ENCODE peak calls at places on chromosome 20, in five cellular contexts. One of them, this sample, is unnamed.

GRCh38 chr20:54680872-54681297 is 205.5 kb downstream of the DOK5 start:
- DNase-seq in CD4-positive, alpha-beta T cell: no peak
- DNase-seq in HCT116: peak; percentile 15
- DNase-seq in transverse colon: peak; percentile 8
- DNase-seq in heart right ventricle: no peak
- DNase-seq in this sample: peak; percentile 16

GRCh38 chr20:35304956-35305355 is 12.7 kb upstream of the FAM83C start:
- DNase-seq in transverse colon: no peak
- DNase-seq in CD4-positive, alpha-beta T cell: no peak
- DNase-seq in heart right ventricle: no peak
- DNase-seq in HCT116: no peak
- DNase-seq in this sample: no peak

GRCh38 chr20:38138086-38138777 is 26.8 kb downstream of the TGM2 start:
- DNase-seq in transverse colon: no peak
- DNase-seq in CD4-positive, alpha-beta T cell: no peak
- DNase-seq in HCT116: no peak
- DNase-seq in heart right ventricle: no peak
- DNase-seq in this sample: no peak

GRCh38 chr20:48908661-48909316 is 12.7 kb upstream of the ARFGEF2 start:
- DNase-seq in transverse colon: no peak
- DNase-seq in CD4-positive, alpha-beta T cell: no peak
- DNase-seq in heart right ventricle: no peak
- DNase-seq in HCT116: no peak
- DNase-seq in this sample: no peak

GRCh38 chr20:32972181-32973076 is 31.8 kb downstream of the SUN5 start:
- DNase-seq in CD4-positive, alpha-beta T cell: peak; percentile 72
- DNase-seq in HCT116: no peak
- DNase-seq in transverse colon: peak; percentile 51
- DNase-seq in heart right ventricle: no peak
- DNase-seq in this sample: peak; percentile 76

GRCh38 chr20:44770480-44771171 is 25.0 kb downstream of the KCNK15 start:
- DNase-seq in transverse colon: no peak
- DNase-seq in HCT116: no peak
- DNase-seq in heart right ventricle: no peak
- DNase-seq in CD4-positive, alpha-beta T cell: no peak
- DNase-seq in this sample: no peak

GRCh38 chr20:47461120-47461685 is 40.5 kb upstream of the NCOA3 start:
- DNase-seq in transverse colon: no peak
- DNase-seq in HCT116: no peak
- DNase-seq in heart right ventricle: no peak
- DNase-seq in CD4-positive, alpha-beta T cell: no peak
- DNase-seq in this sample: no peak

GRCh38 chr20:2358006-2358405 is 22.7 kb upstream of the TGM6 start:
- DNase-seq in CD4-positive, alpha-beta T cell: no peak
- DNase-seq in HCT116: no peak
- DNase-seq in heart right ventricle: no peak
- DNase-seq in transverse colon: no peak
- DNase-seq in this sample: no peak

GRCh38 chr20:46375771-46376170 is 30.6 kb downstream of the ELMO2 start:
- DNase-seq in HCT116: no peak
- DNase-seq in CD4-positive, alpha-beta T cell: no peak
- DNase-seq in heart right ventricle: no peak
- DNase-seq in transverse colon: no peak
- DNase-seq in this sample: no peak

GRCh38 chr20:58630063-58630462 is 21.0 kb upstream of the STX16 start:
- DNase-seq in HCT116: no peak
- DNase-seq in transverse colon: no peak
- DNase-seq in CD4-positive, alpha-beta T cell: no peak
- DNase-seq in heart right ventricle: no peak
- DNase-seq in this sample: no peak

GRCh38 chr20:1330075-1330830 is 1.3 kb upstream of the SDCBP2 start:
- DNase-seq in heart right ventricle: peak; percentile 70
- DNase-seq in CD4-positive, alpha-beta T cell: no peak
- DNase-seq in HCT116: no peak
- DNase-seq in transverse colon: peak; percentile 87
- DNase-seq in this sample: peak; percentile 95

GRCh38 chr20:46575394-46575793 is 24.9 kb upstream of the OCSTAMP start:
- DNase-seq in HCT116: no peak
- DNase-seq in CD4-positive, alpha-beta T cell: no peak
- DNase-seq in heart right ventricle: no peak
- DNase-seq in transverse colon: no peak
- DNase-seq in this sample: no peak

GRCh38 chr20:64258071-64258823 is 2.7 kb downstream of the PCMTD2 start:
- DNase-seq in transverse colon: no peak
- DNase-seq in HCT116: no peak
- DNase-seq in heart right ventricle: no peak
- DNase-seq in CD4-positive, alpha-beta T cell: no peak
- DNase-seq in this sample: no peak

GRCh38 chr20:37821691-37822655 is 81.0 kb upstream of the VSTM2L start:
- DNase-seq in transverse colon: no peak
- DNase-seq in CD4-positive, alpha-beta T cell: no peak
- DNase-seq in heart right ventricle: no peak
- DNase-seq in HCT116: no peak
- DNase-seq in this sample: no peak

GRCh38 chr20:13236990-13237720 is 16.1 kb downstream of the ISM1 start:
- DNase-seq in transverse colon: no peak
- DNase-seq in CD4-positive, alpha-beta T cell: no peak
- DNase-seq in HCT116: no peak
- DNase-seq in heart right ventricle: no peak
- DNase-seq in this sample: no peak

GRCh38 chr20:11995750-11996567 is 78.3 kb downstream of the BTBD3 start:
- DNase-seq in HCT116: no peak
- DNase-seq in CD4-positive, alpha-beta T cell: no peak
- DNase-seq in heart right ventricle: peak; percentile 6
- DNase-seq in transverse colon: no peak
- DNase-seq in this sample: peak; percentile 8

GRCh38 chr20:11057624-11058023 is 383.8 kb upstream of the JAG1 start:
- DNase-seq in transverse colon: no peak
- DNase-seq in CD4-positive, alpha-beta T cell: no peak
- DNase-seq in HCT116: no peak
- DNase-seq in heart right ventricle: no peak
- DNase-seq in this sample: no peak

GRCh38 chr20:23415555-23415954 is 5.7 kb downstream of the NAPB start:
- DNase-seq in CD4-positive, alpha-beta T cell: no peak
- DNase-seq in HCT116: no peak
- DNase-seq in transverse colon: no peak
- DNase-seq in heart right ventricle: no peak
- DNase-seq in this sample: no peak

GRCh38 chr20:23412026-23412425 is 9.3 kb downstream of the NAPB start:
- DNase-seq in CD4-positive, alpha-beta T cell: no peak
- DNase-seq in HCT116: no peak
- DNase-seq in heart right ventricle: no peak
- DNase-seq in transverse colon: no peak
- DNase-seq in this sample: no peak

GRCh38 chr20:23415958-23416583 is 5.2 kb downstream of the NAPB start:
- DNase-seq in HCT116: no peak
- DNase-seq in CD4-positive, alpha-beta T cell: no peak
- DNase-seq in heart right ventricle: no peak
- DNase-seq in transverse colon: no peak
- DNase-seq in this sample: peak; percentile 7

GRCh38 chr20:23414526-23415188 is 6.6 kb downstream of the NAPB start:
- DNase-seq in CD4-positive, alpha-beta T cell: no peak
- DNase-seq in transverse colon: no peak
- DNase-seq in HCT116: no peak
- DNase-seq in heart right ventricle: no peak
- DNase-seq in this sample: no peak

GRCh38 chr20:23413862-23414422 is 7.3 kb downstream of the NAPB start:
- DNase-seq in HCT116: no peak
- DNase-seq in CD4-positive, alpha-beta T cell: no peak
- DNase-seq in heart right ventricle: no peak
- DNase-seq in transverse colon: no peak
- DNase-seq in this sample: no peak
- H3K27ac ChIP-seq in HCT116: no peak overlapping the region
- H3K27ac ChIP-seq in CD4-positive, alpha-beta T cell: no peak overlapping the region
- H3K27ac ChIP-seq in heart right ventricle: no peak overlapping the region
- H3K27ac ChIP-seq in transverse colon: no peak overlapping the region
- H3K27ac ChIP-seq in this sample: no peak overlapping the region

DNA sequence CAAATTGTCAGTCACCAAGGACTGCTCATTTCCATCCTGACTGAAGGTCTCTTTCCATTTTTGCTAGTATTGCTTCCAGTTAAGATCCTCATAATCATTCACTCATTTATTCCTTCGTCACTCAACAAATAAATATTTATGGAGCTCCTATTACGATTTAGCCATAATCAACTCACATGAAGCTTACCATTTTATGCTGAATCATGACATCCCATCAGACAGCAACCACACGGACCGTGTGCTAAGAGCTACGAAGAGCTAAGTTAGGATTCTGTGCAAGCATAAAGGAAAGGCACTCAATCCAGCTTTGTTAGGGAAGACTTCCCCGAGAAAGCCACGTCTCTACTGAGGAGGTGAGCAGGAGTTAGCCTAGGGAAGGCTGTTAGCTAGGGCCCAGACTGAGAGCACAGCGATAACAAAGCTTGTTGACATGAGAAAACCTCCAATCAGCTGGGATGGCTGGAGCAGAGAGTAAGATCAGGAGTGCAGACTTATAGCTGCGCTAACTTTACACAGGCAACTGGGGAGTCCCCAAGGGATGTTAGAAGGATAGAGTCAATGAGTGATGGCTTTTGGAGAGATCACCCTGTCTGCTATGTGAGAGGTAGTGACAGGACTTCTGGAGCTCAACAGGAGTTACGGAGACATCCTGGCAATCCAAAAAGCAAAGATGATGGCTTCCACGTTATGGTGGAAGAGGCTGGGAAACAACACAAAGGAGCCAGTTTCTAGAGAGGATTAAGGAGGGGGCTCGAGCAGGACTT is 2.6 kb upstream of the GID8 start:
- DNase-seq in heart right ventricle: no peak
- DNase-seq in CD4-positive, alpha-beta T cell: no peak
- DNase-seq in transverse colon: no peak
- DNase-seq in HCT116: no peak
- DNase-seq in this sample: no peak
- H3K27ac ChIP-seq in heart right ventricle: no peak overlapping the region
- H3K27ac ChIP-seq in CD4-positive, alpha-beta T cell: no peak overlapping the region
- H3K27ac ChIP-seq in transverse colon: no peak overlapping the region
- H3K27ac ChIP-seq in HCT116: no peak overlapping the region
- H3K27ac ChIP-seq in this sample: no peak overlapping the region

GRCh38 chr20:22027423-22027822 is 322.0 kb downstream of the PAX1 start:
- DNase-seq in CD4-positive, alpha-beta T cell: no peak
- DNase-seq in transverse colon: no peak
- DNase-seq in heart right ventricle: no peak
- DNase-seq in HCT116: no peak
- DNase-seq in this sample: no peak
- H3K27ac ChIP-seq in CD4-positive, alpha-beta T cell: no peak overlapping the region
- H3K27ac ChIP-seq in transverse colon: no peak overlapping the region
- H3K27ac ChIP-seq in heart right ventricle: no peak overlapping the region
- H3K27ac ChIP-seq in HCT116: no peak overlapping the region
- H3K27ac ChIP-seq in this sample: no peak overlapping the region

DNA sequence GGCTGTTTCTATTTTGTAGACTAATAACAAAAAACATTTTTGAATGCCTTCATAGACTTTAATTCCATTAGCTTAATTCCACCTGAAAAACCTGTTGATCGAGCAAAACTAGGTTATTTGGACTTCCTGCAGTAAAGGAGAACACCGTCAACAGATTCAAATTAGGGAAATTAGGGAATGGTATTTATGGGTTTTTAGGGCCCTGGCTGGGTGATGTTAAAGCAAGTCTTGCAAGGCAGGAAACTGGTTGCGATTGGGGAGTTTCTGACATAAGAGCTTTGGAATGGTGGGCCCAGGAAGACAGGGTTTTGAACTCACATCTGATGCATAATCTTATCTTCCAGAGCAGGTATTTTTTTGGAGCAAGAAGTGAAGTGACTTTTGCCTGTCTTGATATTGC is 40.1 kb upstream of the TFAP2C start:
- DNase-seq in HCT116: no peak
- DNase-seq in transverse colon: no peak
- DNase-seq in CD4-positive, alpha-beta T cell: no peak
- DNase-seq in heart right ventricle: no peak
- DNase-seq in this sample: no peak
- H3K27ac ChIP-seq in HCT116: no peak overlapping the region
- H3K27ac ChIP-seq in transverse colon: no peak overlapping the region
- H3K27ac ChIP-seq in CD4-positive, alpha-beta T cell: no peak overlapping the region
- H3K27ac ChIP-seq in heart right ventricle: no peak overlapping the region
- H3K27ac ChIP-seq in this sample: no peak overlapping the region

GRCh38 chr20:52859156-52859887 is 112.8 kb upstream of the TSHZ2 start:
- DNase-seq in heart right ventricle: peak; percentile 15
- DNase-seq in transverse colon: no peak
- DNase-seq in HCT116: no peak
- DNase-seq in CD4-positive, alpha-beta T cell: no peak
- DNase-seq in this sample: no peak
- H3K27ac ChIP-seq in heart right ventricle: no peak overlapping the region
- H3K27ac ChIP-seq in transverse colon: no peak overlapping the region
- H3K27ac ChIP-seq in HCT116: no peak overlapping the region
- H3K27ac ChIP-seq in CD4-positive, alpha-beta T cell: no peak overlapping the region
- H3K27ac ChIP-seq in this sample: no peak overlapping the region

GRCh38 chr20:19990911-19991707 is 26.1 kb upstream of the NAA20 start:
- DNase-seq in HCT116: no peak
- DNase-seq in transverse colon: no peak
- DNase-seq in heart right ventricle: no peak
- DNase-seq in CD4-positive, alpha-beta T cell: no peak
- DNase-seq in this sample: no peak
- H3K27ac ChIP-seq in HCT116: no peak overlapping the region
- H3K27ac ChIP-seq in transverse colon: peak overlapping the region; percentile 32
- H3K27ac ChIP-seq in heart right ventricle: no peak overlapping the region
- H3K27ac ChIP-seq in CD4-positive, alpha-beta T cell: no peak overlapping the region
- H3K27ac ChIP-seq in this sample: no peak overlapping the region

GRCh38 chr20:57187068-57187634 is 79.3 kb downstream of the BMP7 start:
- DNase-seq in transverse colon: no peak
- DNase-seq in heart right ventricle: no peak
- DNase-seq in CD4-positive, alpha-beta T cell: no peak
- DNase-seq in HCT116: no peak
- DNase-seq in this sample: no peak
- H3K27ac ChIP-seq in transverse colon: no peak overlapping the region
- H3K27ac ChIP-seq in heart right ventricle: no peak overlapping the region
- H3K27ac ChIP-seq in CD4-positive, alpha-beta T cell: no peak overlapping the region
- H3K27ac ChIP-seq in HCT116: no peak overlapping the region
- H3K27ac ChIP-seq in this sample: no peak overlapping the region

GRCh38 chr20:50068041-50068651 is 44.8 kb downstream of the UBE2V1 start:
- DNase-seq in CD4-positive, alpha-beta T cell: no peak
- DNase-seq in HCT116: no peak
- DNase-seq in transverse colon: no peak
- DNase-seq in heart right ventricle: no peak
- DNase-seq in this sample: no peak
- H3K27ac ChIP-seq in CD4-positive, alpha-beta T cell: no peak overlapping the region
- H3K27ac ChIP-seq in HCT116: no peak overlapping the region
- H3K27ac ChIP-seq in transverse colon: no peak overlapping the region
- H3K27ac ChIP-seq in heart right ventricle: no peak overlapping the region
- H3K27ac ChIP-seq in this sample: no peak overlapping the region

This sample was measured in small intestine.